ENCODE peak calls at places on chromosomes 1 and 21, in seven cellular contexts. M is brain microvascular endothelial cell; P is epithelial cell of proximal tubule; V is BE2C; S is prostate gland; Q is uterus; H is CD8-positive, alpha-beta T cell. O is an unnamed sample.

GRCh38 chr1:15029786-15030185 is 123.8 kb upstream of the TMEM51 start:
- DNase-seq in V (no peak), P (no peak), M (no peak), H (no peak), S (no peak), Q (no peak), O (no peak)

GRCh38 chr1:15949453-15950245 is 26.3 kb downstream of the ZBTB17 start:
- DNase-seq in Q (peak), V (peak), M (peak), S (peak), H (peak), P (peak), O (peak)

GRCh38 chr1:3986686-3987218 is 86.7 kb upstream of the C1orf174 start:
- DNase-seq in S (no peak), P (no peak), M (no peak), Q (no peak), V (no peak), H (no peak), O (no peak)

GRCh38 chr1:110551278-110551809 is 32.4 kb upstream of the KCNA10 start:
- DNase-seq in M (no peak), V (no peak), P (no peak), S (no peak), H (no peak), Q (no peak), O (no peak)

GRCh38 chr1:66370462-66370907 is 163.5 kb upstream of the SGIP1 start:
- DNase-seq in Q (no peak), S (no peak), V (no peak), H (no peak), M (no peak), P (peak), O (no peak)

GRCh38 chr21:42850866-42851391 is 28.4 kb downstream of the WDR4 start:
- DNase-seq in V (peak), M (peak), S (no peak), P (no peak), Q (no peak), H (no peak), O (peak)

GRCh38 chr1:230712470-230712942 is 1.4 kb downstream of the AGT start:
- DNase-seq in H (no peak), V (no peak), Q (no peak), M (no peak), P (no peak), S (no peak), O (no peak)

GRCh38 chr21:39385299-39386145 is 36.6 kb upstream of the HMGN1 start:
- DNase-seq in H (peak), S (peak), M (peak), Q (peak), P (no peak), V (peak), O (peak)

GRCh38 chr21:43767980-43768867 is 7.9 kb downstream of the CSTB start:
- DNase-seq in H (no peak), S (no peak), V (no peak), Q (no peak), P (peak), M (peak), O (peak)

GRCh38 chr1:4801192-4801924 is 146.9 kb downstream of the AJAP1 start:
- DNase-seq in V (peak), M (no peak), P (no peak), S (no peak), Q (peak), H (no peak), O (no peak)

GRCh38 chr1:94974824-94975223 is 47.9 kb upstream of the CNN3 start:
- DNase-seq in P (no peak), H (no peak), Q (no peak), V (no peak), S (no peak), M (peak), O (peak)

GRCh38 chr1:230821346-230821745 is 47.0 kb downstream of the C1orf198 start:
- DNase-seq in Q (no peak), M (no peak), S (no peak), H (no peak), P (no peak), V (no peak), O (no peak)

GRCh38 chr1:241213147-241213546 is 143.9 kb downstream of the RGS7 start:
- DNase-seq in M (no peak), P (no peak), Q (no peak), S (no peak), V (no peak), H (no peak), O (peak)

GRCh38 chr1:234914606-234915290 is 213.9 kb downstream of the TOMM20 start:
- DNase-seq in H (no peak), Q (no peak), P (no peak), S (no peak), M (no peak), V (no peak), O (no peak)

GRCh38 chr1:234909851-234910250 is 218.8 kb downstream of the TOMM20 start:
- DNase-seq in M (no peak), P (no peak), V (no peak), H (no peak), Q (no peak), S (no peak), O (no peak)

GRCh38 chr1:234913771-234914170 is 214.9 kb downstream of the TOMM20 start:
- DNase-seq in V (no peak), H (no peak), P (no peak), S (no peak), Q (no peak), M (no peak), O (no peak)

GRCh38 chr1:234911787-234912186 is 216.8 kb downstream of the TOMM20 start:
- DNase-seq in Q (no peak), H (peak), P (no peak), S (no peak), M (no peak), V (no peak), O (no peak)

DNA sequence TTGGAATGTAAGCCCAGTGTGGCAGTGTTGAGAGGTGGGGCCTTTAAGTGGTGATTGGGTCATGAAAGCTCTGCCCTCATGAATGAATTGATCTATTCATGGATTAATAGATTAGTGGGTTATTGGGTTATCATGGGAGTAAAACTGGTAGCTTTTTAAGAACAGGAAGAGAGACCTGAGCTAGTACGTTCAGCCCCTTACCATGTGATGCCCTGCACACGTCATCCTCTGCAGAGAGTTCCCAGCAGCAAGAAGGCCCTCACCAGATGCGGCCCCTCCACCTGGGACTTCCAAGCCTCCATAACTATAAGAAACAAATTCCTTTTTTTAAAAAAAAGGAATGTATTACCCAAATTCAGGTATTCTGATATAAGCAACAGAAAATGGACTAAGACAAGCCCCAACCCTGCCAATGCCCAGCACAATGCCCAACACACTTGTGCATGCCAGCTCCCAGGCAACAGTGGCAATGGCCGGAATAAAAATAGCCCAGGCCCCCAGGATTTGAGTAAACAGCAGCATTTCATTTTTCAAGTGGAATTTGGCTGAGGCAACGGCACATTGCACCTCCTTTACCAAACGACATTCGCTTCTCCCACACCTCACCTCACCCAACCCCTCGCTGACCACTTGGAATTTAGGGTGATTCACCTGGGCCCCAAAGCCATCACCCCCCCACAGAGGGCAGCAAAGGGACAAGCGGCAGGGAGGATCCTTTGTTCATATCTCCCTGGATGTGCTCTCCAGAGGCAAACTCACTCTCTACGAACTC is 215.9 kb downstream of the TOMM20 start:
- DNase-seq in Q (no peak), S (no peak), M (no peak), H (no peak), V (no peak), P (no peak), O (no peak)
- TF ChIP-seq CTCF in Q (no peak), S (no peak), M (peak), H (no peak), V (no peak), P (peak), O (no peak)

DNA sequence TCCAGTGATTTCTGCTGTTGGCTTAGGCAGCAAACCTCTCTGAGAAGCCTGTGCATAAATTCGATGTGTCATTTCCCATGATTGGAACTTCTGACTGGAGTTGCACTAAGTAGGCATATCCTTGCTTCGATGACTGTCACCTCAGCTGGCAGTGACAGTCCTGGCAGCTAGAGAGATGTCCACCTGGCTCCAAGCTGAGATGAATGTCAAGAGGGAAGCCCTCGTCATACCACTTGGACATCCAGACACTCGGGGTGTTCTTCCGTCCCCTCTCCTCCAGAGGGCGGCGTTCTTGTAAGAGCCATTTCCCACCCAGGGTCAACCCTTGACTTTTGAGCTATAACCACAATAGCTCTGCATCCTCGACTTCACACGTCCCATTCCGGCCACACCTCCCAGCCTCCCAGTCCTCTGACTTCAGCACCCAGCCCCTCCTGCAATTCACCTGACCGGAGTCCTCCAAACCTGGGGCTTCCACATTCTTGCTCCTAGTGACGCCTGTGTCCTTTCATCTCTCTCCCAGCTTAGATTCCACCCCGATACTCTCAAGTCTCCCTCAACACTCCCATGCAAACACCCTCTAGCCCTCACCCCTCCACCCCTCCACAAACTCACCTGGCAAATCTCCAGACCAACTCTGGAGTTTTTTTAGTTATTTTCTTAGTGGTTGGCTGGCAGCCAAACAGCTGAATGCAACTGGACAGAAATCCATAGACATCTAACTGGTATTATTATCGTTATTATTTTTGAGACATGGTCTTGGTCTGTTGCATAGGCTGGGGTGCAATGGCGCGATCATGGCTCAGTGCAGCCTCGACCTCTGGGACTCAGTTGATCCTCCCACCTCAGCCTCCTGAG is 17.4 kb downstream of the CA6 start:
- DNase-seq in V (peak), P (no peak), Q (no peak), H (no peak), S (no peak), M (no peak), O (peak)
- TF ChIP-seq CTCF in V (peak), P (peak), Q (no peak), H (peak), S (peak), M (peak), O (peak)

GRCh38 chr1:42660907-42661500 is 2.8 kb downstream of the PPIH start:
- DNase-seq in P (no peak), M (no peak), Q (no peak), S (no peak), H (no peak), V (no peak), O (no peak)

GRCh38 chr1:42658880-42659337 is 686 bp downstream of the PPIH start:
- DNase-seq in V (no peak), Q (no peak), P (no peak), S (no peak), H (no peak), M (peak), O (no peak)

DNA sequence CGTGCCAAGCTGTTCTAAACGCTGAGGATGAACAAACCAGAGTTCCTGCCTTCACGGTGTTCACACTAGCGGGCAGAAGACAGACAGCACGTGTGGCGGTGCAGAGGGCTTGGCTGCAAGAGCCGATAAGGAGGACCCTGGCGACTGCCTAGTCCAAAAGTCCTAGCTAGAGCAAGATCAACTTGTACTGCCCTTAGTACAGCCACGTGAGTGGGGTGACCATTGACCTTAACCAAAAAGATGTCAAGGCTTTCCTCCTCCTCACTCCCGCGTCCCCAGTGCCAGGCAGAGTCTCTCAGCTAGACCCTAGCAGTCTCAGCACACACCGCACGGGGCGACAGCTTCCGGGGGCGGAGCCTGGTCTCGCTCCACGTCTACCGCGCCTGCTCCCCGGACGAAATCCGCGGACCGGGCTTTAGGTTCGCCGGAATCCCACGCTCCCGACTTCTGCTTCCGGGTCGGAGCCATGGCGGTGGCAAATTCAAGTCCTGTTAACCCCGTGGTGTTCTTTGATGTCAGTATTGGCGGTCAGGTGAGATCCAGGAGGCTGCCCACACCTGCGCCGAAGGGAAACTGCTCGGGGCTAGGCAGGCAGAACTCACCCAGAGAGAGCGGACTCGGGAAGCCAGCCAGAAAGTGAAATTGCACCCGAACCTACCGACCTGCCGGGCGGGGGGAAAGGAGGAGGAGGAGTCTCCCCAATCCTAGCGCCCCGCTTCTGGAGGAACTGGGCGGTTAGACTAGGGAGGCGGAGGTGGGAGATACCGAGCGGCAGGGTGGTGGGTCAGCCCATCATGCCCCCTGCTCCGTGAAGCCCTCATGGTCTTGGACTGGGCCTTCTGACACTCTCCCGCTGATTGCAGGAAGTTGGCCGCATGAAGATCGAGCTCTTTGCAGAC is at the start of gene PPIH:
- DNase-seq in H (peak), S (peak), Q (peak), M (peak), P (peak), V (peak), O (peak)
- TF ChIP-seq CTCF in H (no peak), S (peak), Q (no peak), M (peak), P (peak), V (no peak), O (no peak)

DNA sequence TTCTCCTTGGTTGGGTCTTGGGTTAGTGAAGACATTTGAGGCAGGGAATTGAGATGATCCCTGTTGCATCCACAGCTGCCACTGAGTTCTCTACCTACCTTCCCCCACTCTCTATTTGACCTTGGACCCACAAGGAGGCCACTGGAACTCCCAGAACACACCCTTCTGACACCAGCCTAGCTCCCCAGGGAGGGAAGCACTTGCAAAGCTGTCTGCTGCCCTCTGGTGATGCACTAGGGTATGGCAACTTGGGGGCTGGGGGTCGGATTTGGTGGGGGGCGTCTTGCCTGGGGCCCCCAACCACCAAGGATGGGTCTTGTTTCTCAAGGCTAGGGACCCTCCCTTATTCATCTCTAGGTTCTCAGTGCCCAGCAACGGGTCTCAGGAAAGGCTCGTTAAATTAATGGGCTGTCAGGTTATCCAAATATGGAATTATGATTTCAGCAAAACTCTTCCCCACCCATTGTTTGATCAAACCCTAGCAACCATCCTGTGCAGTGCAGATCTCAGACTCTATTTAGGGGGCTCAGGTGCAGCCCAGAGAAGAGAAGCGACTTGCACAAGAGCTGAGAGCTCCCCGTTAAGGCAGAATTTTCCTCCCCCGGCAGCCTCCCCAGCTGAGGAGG is 177.8 kb upstream of the KLHDC7A start:
- DNase-seq in S (no peak), P (no peak), V (peak), M (no peak), Q (no peak), H (no peak), O (no peak)
- TF ChIP-seq CTCF in S (peak), P (peak), V (peak), M (peak), Q (no peak), H (no peak), O (no peak)

O was measured in foreskin fibroblast.